ENCODE peak calls at places on chromosomes 5 and 9, in six cellular contexts. Z is psoas muscle, A is HepG2, U is body of pancreas, F is kidney, M is lower lobe of right lung. T is an unnamed sample.

GRCh38 chr5:118076490-118076889 is 911.9 kb downstream of the DTWD2 start:
- DNase-seq in Z (no peak), A (no peak), U (no peak), F (no peak), M (no peak), T (no peak)

GRCh38 chr5:150672237-150672883 is 11.3 kb downstream of the MYOZ3 start:
- DNase-seq in Z (peak; percentile 69), A (no peak), U (peak; percentile 44), F (peak; percentile 88), M (no peak), T (peak; percentile 57)

GRCh38 chr5:672329-673139 is 20.6 kb downstream of the TPPP start:
- DNase-seq in Z (peak; percentile 75), A (peak; percentile 82), U (peak; percentile 72), F (peak; percentile 85), M (peak; percentile 87), T (peak; percentile 16)

GRCh38 chr5:892390-893136 is at the start of the genes BRD9 and TRIP13:
- DNase-seq in Z (peak; percentile 93), A (peak; percentile 66), U (peak; percentile 86), F (peak; percentile 94), M (peak; percentile 88), T (no peak)

GRCh38 chr9:95770653-95771131 is 104.8 kb upstream of the ERCC6L2 start:
- DNase-seq in Z (no peak), A (no peak), U (no peak), F (no peak), M (no peak), T (no peak)

GRCh38 chr5:37837101-37838032 is 2.5 kb downstream of the GDNF start:
- DNase-seq in Z (peak; percentile 87), A (no peak), U (peak; percentile 66), F (peak; percentile 91), M (peak; percentile 73), T (no peak)

GRCh38 chr9:129548571-129549135 is 72.2 kb downstream of the C9orf50 start:
- DNase-seq in Z (no peak), A (peak; percentile 45), U (no peak), F (peak; percentile 90), M (no peak), T (no peak)

GRCh38 chr5:8396756-8397155 is 527.8 kb downstream of the MTRR start:
- DNase-seq in Z (no peak), A (no peak), U (no peak), F (no peak), M (no peak), T (no peak)

GRCh38 chr5:35859101-35859661 is 2.5 kb downstream of the IL7R start:
- DNase-seq in Z (no peak), A (no peak), U (no peak), F (no peak), M (no peak), T (no peak)

GRCh38 chr9:37531699-37532098 is 44.5 kb downstream of the FBXO10 start:
- DNase-seq in Z (no peak), A (no peak), U (no peak), F (no peak), M (no peak), T (no peak)

GRCh38 chr5:13566903-13567339 is 377.6 kb downstream of the DNAH5 start:
- DNase-seq in Z (no peak), A (no peak), U (no peak), F (no peak), M (no peak), T (peak; percentile 92)

GRCh38 chr9:20495133-20495532 is 127.2 kb downstream of the MLLT3 start:
- DNase-seq in Z (no peak), A (no peak), U (no peak), F (no peak), M (no peak), T (no peak)

GRCh38 chr5:55638455-55638854 is 73.7 kb downstream of the SLC38A9 start:
- DNase-seq in Z (no peak), A (no peak), U (no peak), F (no peak), M (no peak), T (no peak)

GRCh38 chr9:34985311-34985899 is 4.1 kb upstream of the DNAJB5 start:
- DNase-seq in Z (no peak), A (peak; percentile 57), U (peak; percentile 75), F (no peak), M (no peak), T (no peak)

GRCh38 chr9:69817202-69817601 is 3.4 kb upstream of the CFAP95 start:
- DNase-seq in Z (no peak), A (no peak), U (no peak), F (no peak), M (no peak), T (no peak)

GRCh38 chr5:5605170-5605764 is 182.8 kb downstream of the ICE1 start:
- DNase-seq in Z (no peak), A (no peak), U (no peak), F (no peak), M (no peak), T (no peak)

GRCh38 chr9:131039129-131039954 is 30.4 kb downstream of the LAMC3 start:
- DNase-seq in Z (no peak), A (no peak), U (no peak), F (peak; percentile 72), M (no peak), T (no peak)

GRCh38 chr9:107919263-107919662 is 429.7 kb upstream of the KLF4 start:
- DNase-seq in Z (no peak), A (no peak), U (no peak), F (no peak), M (no peak), T (no peak)

GRCh38 chr5:7852542-7852941 is 1.6 kb upstream of the CFAP90 start:
- DNase-seq in Z (no peak), A (no peak), U (no peak), F (no peak), M (no peak), T (no peak)

GRCh38 chr5:97629281-97629680 is 446.2 kb upstream of the RIOK2 start:
- DNase-seq in Z (peak; percentile 49), A (no peak), U (peak; percentile 8), F (peak; percentile 86), M (no peak), T (no peak)

GRCh38 chr9:38421498-38422211 is 2.6 kb downstream of the IGFBPL1 start:
- DNase-seq in Z (no peak), A (no peak), U (no peak), F (no peak), M (no peak), T (no peak)

GRCh38 chr9:19441730-19442129 is 32.9 kb downstream of the ACER2 start:
- DNase-seq in Z (no peak), A (no peak), U (no peak), F (no peak), M (no peak), T (no peak)

GRCh38 chr5:159001247-159001646 is 98.5 kb downstream of the EBF1 start:
- DNase-seq in Z (no peak), A (no peak), U (no peak), F (no peak), M (no peak), T (no peak)

GRCh38 chr5:88377705-88378656 is 109.3 kb upstream of the TMEM161B start:
- DNase-seq in Z (no peak), A (no peak), U (no peak), F (no peak), M (no peak), T (no peak)

DNA sequence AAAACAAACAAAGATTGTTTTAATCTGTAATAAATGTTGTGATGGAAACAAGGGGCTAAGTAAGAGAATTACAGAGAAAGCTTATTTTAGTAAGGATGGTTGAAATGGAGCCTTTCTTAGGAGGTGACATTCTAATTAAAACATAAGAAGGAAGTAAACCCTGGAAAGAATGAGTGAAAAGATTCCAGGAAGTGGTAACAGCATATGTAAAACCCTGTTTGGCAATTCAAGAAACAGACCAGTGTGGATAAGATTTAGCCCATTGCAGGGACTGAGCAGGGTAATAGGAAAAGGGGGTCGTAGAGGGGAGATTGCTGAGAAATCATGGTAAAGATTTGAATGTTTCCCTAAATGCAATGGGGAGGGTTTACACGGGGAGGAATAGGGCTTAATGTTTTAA is 21.6 kb upstream of the PIP5K1B start:
- DNase-seq in Z (no peak), A (no peak), U (no peak), F (no peak), M (no peak), T (no peak)
- H3K27ac ChIP-seq in Z (no peak overlapping the region), A (no peak overlapping the region), U (no peak overlapping the region), F (no peak overlapping the region), M (no peak overlapping the region), T (no peak overlapping the region)

DNA sequence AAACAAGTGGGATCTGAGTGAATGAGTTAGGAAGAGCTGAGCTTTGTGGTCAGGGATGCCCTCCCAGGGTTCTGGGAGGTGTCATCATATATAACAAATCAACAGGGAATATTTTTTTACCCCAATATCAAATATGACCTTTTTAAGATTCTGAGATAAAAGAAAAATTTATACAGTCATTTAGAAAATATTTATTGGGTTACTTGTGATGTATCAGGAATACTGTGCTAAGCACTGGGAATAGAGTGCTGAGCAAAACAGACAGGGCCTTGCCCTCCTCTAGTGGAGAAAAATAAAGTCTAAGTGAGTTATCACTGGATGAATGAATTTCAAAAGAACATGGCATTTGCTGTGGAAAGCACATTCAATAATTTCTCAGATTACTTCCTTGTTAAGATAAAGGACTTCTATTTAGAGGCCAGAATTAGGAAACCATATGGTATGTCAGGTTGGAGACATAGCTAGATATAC is 102.9 kb downstream of the BOD1 start:
- DNase-seq in Z (no peak), A (no peak), U (no peak), F (no peak), M (no peak), T (no peak)
- H3K27ac ChIP-seq in Z (no peak overlapping the region), A (no peak overlapping the region), U (peak overlapping the region; percentile 38), F (no peak overlapping the region), M (no peak overlapping the region), T (no peak overlapping the region)

GRCh38 chr9:74309654-74310053 is 187.5 kb upstream of the RORB start:
- DNase-seq in Z (no peak), A (no peak), U (no peak), F (no peak), M (no peak), T (no peak)

GRCh38 chr9:74304598-74304997 is 192.5 kb upstream of the RORB start:
- DNase-seq in Z (no peak), A (no peak), U (no peak), F (no peak), M (no peak), T (no peak)

DNA sequence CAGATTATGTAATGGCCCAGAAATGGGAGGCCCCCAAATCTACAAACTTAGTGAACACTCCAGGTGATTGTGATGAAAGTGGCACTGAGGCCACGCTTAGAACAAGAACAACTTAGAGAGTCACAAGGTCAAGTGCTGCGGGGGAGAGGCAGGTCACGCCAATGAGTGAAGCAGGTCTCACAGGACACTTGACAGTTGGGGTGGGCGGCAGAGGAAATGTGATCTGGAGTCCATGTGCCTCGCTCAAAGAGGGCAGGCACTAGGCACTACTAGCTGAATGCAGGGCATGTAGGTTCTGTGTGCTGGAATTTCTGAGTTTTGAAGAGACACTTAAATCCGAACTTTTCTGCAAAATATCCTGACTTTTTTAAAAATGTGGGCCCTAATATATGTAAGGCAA is 193.2 kb upstream of the RORB start:
- DNase-seq in Z (no peak), A (no peak), U (no peak), F (no peak), M (no peak), T (no peak)
- H3K27ac ChIP-seq in Z (no peak overlapping the region), A (no peak overlapping the region), U (no peak overlapping the region), F (no peak overlapping the region), M (no peak overlapping the region), T (no peak overlapping the region)

GRCh38 chr9:115997923-115998322 is 155.7 kb upstream of the PAPPA start:
- DNase-seq in Z (no peak), A (no peak), U (no peak), F (no peak), M (no peak), T (no peak)
- H3K27ac ChIP-seq in Z (peak overlapping the region; percentile 53), A (no peak overlapping the region), U (no peak overlapping the region), F (no peak overlapping the region), M (no peak overlapping the region), T (no peak overlapping the region)

GRCh38 chr5:156329197-156329611 is 2.2 kb downstream of the SGCD start:
- DNase-seq in Z (peak; percentile 73), A (no peak), U (no peak), F (no peak), M (no peak), T (no peak)
- H3K27ac ChIP-seq in Z (peak overlapping the region; percentile 86), A (no peak overlapping the region), U (no peak overlapping the region), F (no peak overlapping the region), M (no peak overlapping the region), T (no peak overlapping the region)